ENCODE peak calls at places on chromosomes 1 and 21, in ten cellular contexts. N is OCI-LY7, A is uterus, S is testis, C is stomach, R is tibial artery, P is ovary, M is heart left ventricle, Z is hepatocyte, B is IMR-90. F is an unnamed sample. For H3K4me1 and H3K9me3, the result is how much of the 10 kb centered on the place peaks cover.

GRCh38 chr1:178412400-178412770 is 84.4 kb downstream of the CLEC20A start:
- DNase-seq in P (no peak), Z (no peak), C (no peak), M (no peak), R (no peak), S (no peak), A (no peak), B (peak), N (no peak), F (no peak)

GRCh38 chr21:17925000-17925610 is 105.9 kb upstream of the C21orf91 start:
- DNase-seq in R (no peak), Z (peak), C (peak), N (peak), M (no peak), A (peak), B (peak), S (peak), P (no peak), F (peak)

GRCh38 chr1:54325705-54326461 is 80.3 kb downstream of the SSBP3 start:
- DNase-seq in P (no peak), M (no peak), S (no peak), N (no peak), C (no peak), Z (no peak), A (no peak), R (no peak), B (no peak), F (no peak)

GRCh38 chr1:197801684-197802083 is 26.4 kb upstream of the DENND1B start:
- DNase-seq in C (no peak), N (no peak), A (no peak), P (no peak), Z (no peak), M (no peak), R (no peak), S (no peak), B (no peak), F (no peak)

GRCh38 chr1:236064674-236065508 is at the start of gene NID1:
- DNase-seq in S (peak), R (peak), N (no peak), A (peak), Z (peak), P (peak), M (peak), C (peak), B (peak), F (peak)

GRCh38 chr1:6144622-6145021 is 35.5 kb downstream of the CHD5 start:
- DNase-seq in M (no peak), S (no peak), R (no peak), A (no peak), P (no peak), C (no peak), Z (no peak), B (no peak), N (no peak), F (no peak)

GRCh38 chr1:229478852-229479251 is 29.3 kb downstream of the NUP133 start:
- DNase-seq in Z (no peak), C (no peak), M (no peak), A (no peak), N (peak), R (no peak), S (no peak), B (no peak), P (no peak), F (no peak)

GRCh38 chr1:193143285-193143684 is 21.5 kb downstream of the CDC73 start:
- DNase-seq in N (peak), S (no peak), A (no peak), P (no peak), Z (peak), M (no peak), R (no peak), C (no peak), B (peak), F (no peak)

GRCh38 chr1:192057766-192058165 is 100.5 kb upstream of the RGS18 start:
- DNase-seq in C (no peak), S (no peak), B (no peak), Z (no peak), N (no peak), A (no peak), R (no peak), P (no peak), M (no peak), F (no peak)

GRCh38 chr1:65230741-65231439 is 78.5 kb upstream of the DNAJC6 start:
- DNase-seq in P (no peak), S (no peak), M (no peak), Z (no peak), N (no peak), C (no peak), R (no peak), B (no peak), A (no peak), F (no peak)

GRCh38 chr1:198771562-198772153 is 132.8 kb downstream of the PTPRC start:
- DNase-seq in P (no peak), B (peak), M (no peak), Z (peak), N (peak), R (no peak), S (no peak), A (no peak), C (no peak), F (no peak)

GRCh38 chr1:203571661-203572060 is 55.0 kb upstream of the ATP2B4 start:
- DNase-seq in P (no peak), Z (no peak), S (no peak), A (no peak), M (no peak), N (no peak), B (no peak), C (no peak), R (no peak), F (no peak)

GRCh38 chr1:94962745-94963265 is 35.9 kb upstream of the CNN3 start:
- DNase-seq in R (no peak), A (peak), B (peak), S (peak), M (no peak), Z (peak), N (peak), P (peak), C (peak), F (no peak)

GRCh38 chr1:85398391-85399064 is 66.4 kb downstream of the DDAH1 start:
- DNase-seq in B (peak), C (no peak), A (no peak), Z (no peak), N (no peak), M (no peak), S (no peak), P (no peak), R (no peak), F (no peak)

GRCh38 chr1:22832414-22832786 is 121.8 kb downstream of the EPHB2 start:
- DNase-seq in Z (no peak), C (no peak), R (no peak), P (no peak), S (no peak), M (no peak), A (no peak), B (peak), N (no peak), F (no peak)

GRCh38 chr1:228939001-228939691 is 203.9 kb downstream of the RHOU start:
- DNase-seq in Z (no peak), C (no peak), S (no peak), N (no peak), R (no peak), B (no peak), A (no peak), P (no peak), M (no peak), F (no peak)

GRCh38 chr1:41526956-41527561 is 42.6 kb upstream of the EDN2 start:
- DNase-seq in S (no peak), P (no peak), B (no peak), C (no peak), M (no peak), Z (no peak), N (no peak), A (no peak), R (no peak), F (no peak)

GRCh38 chr1:5598824-5599395 is 393.3 kb downstream of the NPHP4 start:
- DNase-seq in B (no peak), M (no peak), R (no peak), S (no peak), N (no peak), A (no peak), Z (no peak), C (peak), P (no peak), F (peak)

GRCh38 chr1:172670791-172671190 is 11.9 kb downstream of the FASLG start:
- DNase-seq in R (no peak), C (no peak), Z (no peak), A (no peak), P (no peak), N (no peak), M (no peak), S (no peak), B (no peak), F (no peak)

GRCh38 chr1:73635021-73635420 is 563.0 kb downstream of the LRRIQ3 start:
- DNase-seq in A (no peak), Z (no peak), P (no peak), C (no peak), N (no peak), B (no peak), M (no peak), S (no peak), R (no peak), F (no peak)

GRCh38 chr1:86062458-86062857 is 94.1 kb downstream of the COL24A1 start:
- DNase-seq in P (no peak), Z (no peak), A (no peak), C (no peak), R (no peak), B (peak), S (no peak), N (no peak), M (no peak), F (no peak)

GRCh38 chr1:178630418-178630817 is 94.6 kb upstream of the RALGPS2 start:
- DNase-seq in A (no peak), M (no peak), P (no peak), C (no peak), Z (no peak), N (no peak), R (no peak), S (no peak), B (peak), F (no peak)

GRCh38 chr1:206784471-206784903 is 12.2 kb upstream of the IL10 start:
- DNase-seq in C (peak), Z (no peak), P (no peak), B (no peak), A (no peak), N (peak), M (no peak), S (no peak), R (no peak), F (no peak)

GRCh38 chr1:226548281-226549093 is at the start of gene STUM:
- DNase-seq in S (peak), P (peak), N (peak), B (peak), A (peak), Z (peak), R (peak), M (peak), C (peak), F (no peak)

GRCh38 chr1:77218477-77219165 is 609 bp downstream of the PIGK start:
- DNase-seq in R (no peak), S (no peak), A (no peak), B (peak), M (no peak), N (no peak), C (no peak), P (no peak), Z (peak), F (no peak)

GRCh38 chr1:232543194-232543593 is 86.7 kb downstream of the SIPA1L2 start:
- DNase-seq in P (no peak), A (no peak), M (no peak), N (no peak), S (no peak), B (no peak), C (no peak), Z (no peak), R (no peak), F (no peak)

GRCh38 chr1:229285424-229285823 is 14.5 kb downstream of the RAB4A start:
- DNase-seq in B (no peak), A (no peak), S (no peak), P (no peak), Z (peak), R (no peak), C (no peak), M (no peak), N (no peak), F (no peak)

GRCh38 chr1:3932156-3932555 is 32.1 kb upstream of the C1orf174 start:
- DNase-seq in A (no peak), P (no peak), S (no peak), C (no peak), B (no peak), R (no peak), M (no peak), N (no peak), Z (no peak), F (no peak)
- H3K4me1 ChIP-seq in A (under half), P (under half), S (under half), C (under half), B (under half), R (under half), M (under half), N (under half), Z (under half), F (under half)

DNA sequence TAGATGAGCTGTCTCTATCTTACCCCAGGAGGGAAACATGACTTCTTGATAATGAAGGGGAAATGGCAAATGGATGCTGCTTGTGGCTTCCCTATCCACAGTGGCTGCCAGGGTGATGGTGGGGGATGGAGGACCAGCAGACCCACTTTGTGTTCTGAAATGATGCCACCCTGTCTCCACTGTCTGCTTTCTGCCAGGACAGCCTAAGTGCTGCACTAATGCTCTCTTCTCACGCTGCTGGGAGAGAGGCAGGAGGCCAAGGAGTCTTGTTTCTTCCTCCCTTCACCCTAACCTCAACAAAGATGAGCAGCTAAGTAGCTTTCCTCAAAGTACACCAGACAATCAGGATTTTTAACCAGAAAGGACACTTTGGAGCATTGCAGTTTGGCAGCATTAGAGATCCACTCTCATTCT is 36.6 kb downstream of the XCL1 start:
- DNase-seq in R (no peak), M (no peak), S (no peak), B (no peak), Z (no peak), P (no peak), A (peak), C (no peak), N (no peak), F (no peak)
- H3K4me3 ChIP-seq in R (no peak), M (no peak), S (no peak), B (no peak), Z (no peak), P (no peak), A (no peak), C (no peak), N (no peak), F (no peak)

DNA sequence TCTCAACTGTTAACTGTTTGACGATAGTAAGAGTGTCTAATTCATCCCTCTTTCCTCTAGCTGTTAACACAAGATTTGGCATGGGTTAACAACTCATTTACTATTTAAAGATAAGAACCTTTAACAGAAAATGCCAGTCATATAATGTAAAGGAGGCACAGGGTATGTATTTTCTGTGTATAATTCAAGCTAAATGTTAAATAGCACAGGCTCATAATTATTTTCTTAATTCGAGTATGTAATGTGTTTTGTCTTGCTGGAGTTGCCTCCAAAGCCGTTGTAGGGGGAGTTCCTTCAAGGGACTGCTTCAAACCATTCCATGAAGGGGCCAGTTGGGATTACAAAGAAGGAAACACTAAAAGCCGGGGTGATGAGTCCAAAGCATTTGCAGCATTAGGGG is 111.5 kb downstream of the NCAM2 start:
- DNase-seq in P (no peak), N (no peak), M (no peak), B (no peak), Z (no peak), R (no peak), S (no peak), C (no peak), A (no peak), F (no peak)
- H3K9me3 ChIP-seq in P (under half), N (under half), M (under half), B (under half), Z (under half), R (under half), S (under half), C (under half), A (under half), F (under half)

GRCh38 chr1:36658838-36659237 is 176.1 kb upstream of the CSF3R start:
- DNase-seq in Z (no peak), S (no peak), R (peak), A (no peak), M (no peak), C (peak), B (no peak), N (no peak), P (no peak), F (no peak)

GRCh38 chr1:36656271-36656670 is 173.6 kb upstream of the CSF3R start:
- DNase-seq in M (no peak), C (no peak), Z (no peak), P (no peak), S (no peak), A (no peak), B (no peak), R (peak), N (no peak), F (no peak)

GRCh38 chr1:36654586-36654985 is 171.9 kb upstream of the CSF3R start:
- DNase-seq in A (no peak), C (no peak), B (no peak), P (no peak), R (no peak), M (no peak), N (no peak), Z (no peak), S (no peak), F (no peak)

GRCh38 chr1:36656838-36657237 is 174.1 kb upstream of the CSF3R start:
- DNase-seq in B (no peak), S (no peak), A (no peak), C (no peak), M (no peak), R (no peak), Z (no peak), N (no peak), P (no peak), F (no peak)

DNA sequence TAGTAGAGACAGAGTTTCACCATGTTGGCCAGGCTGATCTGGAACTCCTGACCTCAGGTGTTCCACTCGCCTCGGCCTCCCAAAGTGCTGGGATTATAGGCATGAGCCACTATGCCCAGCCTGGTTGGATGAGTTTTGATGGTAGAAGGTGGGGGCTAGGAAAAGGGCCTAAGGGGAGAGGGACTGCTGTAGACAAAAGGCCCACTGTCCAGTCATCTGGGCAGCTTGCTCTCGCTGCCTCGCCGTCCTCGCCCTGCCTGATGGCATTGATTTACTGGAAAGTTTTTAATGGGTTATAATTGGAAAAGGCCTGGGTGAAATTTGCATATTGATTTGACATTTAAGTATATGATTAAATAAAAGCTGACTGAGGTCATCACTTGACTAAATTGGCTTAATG is 175.1 kb upstream of the CSF3R start:
- DNase-seq in A (no peak), B (no peak), S (no peak), R (peak), M (no peak), C (no peak), Z (no peak), P (no peak), N (no peak), F (no peak)
- H3K4me1 ChIP-seq in A (under half), B (under half), S (under half), R (under half), M (under half), C (under half), Z (under half), P (under half), N (under half), F (under half)

DNA sequence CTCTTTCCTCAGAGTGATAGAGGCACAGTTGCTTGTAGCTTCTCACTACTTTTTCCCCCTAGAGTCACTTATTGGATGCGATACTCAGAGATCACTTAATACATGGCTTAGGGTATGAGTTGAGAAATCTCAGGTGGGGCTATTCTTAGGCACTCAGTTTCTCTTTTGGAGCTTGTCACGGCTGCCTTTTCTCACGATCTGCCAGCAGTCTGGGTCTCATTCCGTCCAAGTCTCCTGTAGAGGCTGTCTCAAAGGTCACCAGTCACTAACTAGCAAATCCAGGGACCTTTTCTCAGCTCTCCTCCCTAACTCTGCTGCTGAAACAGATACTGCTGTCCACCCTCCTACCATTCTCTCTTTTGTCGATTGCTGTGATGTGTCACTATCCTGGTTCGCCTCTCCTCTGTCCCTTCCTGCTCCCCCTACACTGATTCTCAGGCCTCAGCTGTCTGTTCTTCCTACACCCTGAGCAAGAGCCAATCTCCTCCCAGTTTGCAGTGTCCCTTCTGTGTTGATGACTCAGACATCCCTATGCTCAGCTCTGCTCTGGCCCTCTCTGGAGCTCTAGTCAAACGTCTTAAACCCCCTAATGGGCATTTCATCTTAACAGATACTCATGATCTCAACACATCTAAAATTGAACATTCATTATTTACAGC is 12.4 kb downstream of the ATP1A2 start:
- DNase-seq in P (no peak), M (no peak), N (no peak), Z (peak), A (no peak), R (no peak), B (peak), S (no peak), C (no peak), F (no peak)
- H3K4me3 ChIP-seq in P (no peak), M (no peak), N (no peak), Z (no peak), A (no peak), R (no peak), B (no peak), S (no peak), C (no peak), F (no peak)

GRCh38 chr1:160001440-160001839 is 30.4 kb downstream of the PIGM start:
- DNase-seq in M (no peak), B (no peak), S (no peak), Z (no peak), N (no peak), R (no peak), P (no peak), C (no peak), A (no peak), F (no peak)
- H3K9me3 ChIP-seq in M (under half), B (under half), S (under half), Z (under half), N (under half), R (under half), P (under half), C (under half), A (under half), F (under half)

GRCh38 chr1:216919033-216919970 is 196.1 kb upstream of the ESRRG start:
- DNase-seq in A (no peak), M (no peak), R (no peak), N (no peak), B (no peak), Z (no peak), P (no peak), C (no peak), S (no peak), F (no peak)
- H3K4me1 ChIP-seq in A (under half), M (under half), R (under half), N (under half), B (under half), Z (under half), P (under half), C (under half), S (under half), F (under half)

DNA sequence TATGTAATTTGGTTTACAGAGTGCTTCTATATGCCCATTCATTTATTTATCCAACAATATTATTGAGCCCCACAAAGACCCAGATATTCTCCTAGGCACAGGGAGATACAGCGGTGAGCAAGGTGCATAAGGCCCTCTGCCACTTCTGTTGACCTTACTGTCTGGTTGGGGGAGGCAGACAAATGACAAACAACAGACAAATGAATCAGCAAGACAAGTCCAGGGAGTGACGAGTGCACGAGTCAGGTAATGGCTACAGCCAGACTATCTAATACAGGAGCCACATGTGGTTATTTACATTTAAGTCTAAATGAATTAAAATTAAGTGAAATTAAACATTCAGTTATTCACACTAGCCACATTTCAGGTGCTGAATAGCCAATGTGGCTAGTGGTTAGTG is 22.0 kb upstream of the BCAR3 start:
- DNase-seq in C (no peak), Z (peak), N (no peak), A (no peak), P (no peak), R (no peak), M (no peak), S (no peak), B (peak), F (no peak)
- H3K4me3 ChIP-seq in C (no peak), Z (no peak), N (peak), A (no peak), P (no peak), R (no peak), M (no peak), S (no peak), B (no peak), F (no peak)

F was measured in lung.